ENCODE peak calls at places on chromosomes 5 and 9, in eight cellular contexts. M is CD4-positive, CD25-positive, alpha-beta regulatory T cell; A is A549; V is lower lobe of right lung; I is uterus; N is heart left ventricle; T is mammary epithelial cell; L is ovary. X is an unnamed sample.
A peak's percentile ranks its signal among the peaks of the same experiment; 100 is the strongest.

GRCh38 chr9:95012035-95012708 is 285.7 kb downstream of the AOPEP start:
- DNase-seq in A (no peak), L (no peak), V (no peak), T (no peak), M (no peak), I (no peak), N (no peak), X (no peak)

GRCh38 chr5:113806250-113806649 is 292.8 kb downstream of the YTHDC2 start:
- DNase-seq in N (no peak), T (peak; percentile 17), L (no peak), V (no peak), M (no peak), A (no peak), I (no peak), X (no peak)

GRCh38 chr5:24535646-24536045 is 109.1 kb downstream of the CDH10 start:
- DNase-seq in N (no peak), L (no peak), V (no peak), M (no peak), T (no peak), I (no peak), A (peak; percentile 24), X (no peak)

GRCh38 chr5:78548216-78548615 is 100.4 kb downstream of the LHFPL2 start:
- DNase-seq in I (no peak), M (no peak), A (no peak), V (no peak), L (no peak), T (no peak), N (no peak), X (no peak)

GRCh38 chr9:128550770-128551651 is 1.4 kb upstream of the SPTAN1 start:
- DNase-seq in M (no peak), T (peak; percentile 27), A (no peak), V (no peak), N (peak; percentile 63), L (peak; percentile 47), I (peak; percentile 28), X (no peak)

GRCh38 chr5:138653502-138653901 is 78.3 kb upstream of the HSPA9 start:
- DNase-seq in I (no peak), L (no peak), N (peak; percentile 46), V (no peak), T (peak; percentile 30), A (peak; percentile 51), M (no peak), X (no peak)

GRCh38 chr9:120392711-120393110 is 187.3 kb downstream of the CDK5RAP2 start:
- DNase-seq in M (no peak), T (no peak), V (no peak), A (no peak), N (no peak), I (no peak), L (no peak), X (no peak)

GRCh38 chr5:78360674-78361225 is 333 bp downstream of the SCAMP1 start:
- DNase-seq in A (no peak), N (peak; percentile 60), M (peak; percentile 80), L (peak; percentile 68), I (peak; percentile 37), V (peak; percentile 78), T (no peak), X (no peak)

GRCh38 chr9:74721696-74722660 is 165.7 kb downstream of the TRPM6 start:
- DNase-seq in M (no peak), L (no peak), T (no peak), A (no peak), N (no peak), V (no peak), I (no peak), X (no peak)

GRCh38 chr5:37787742-37788141 is 52.1 kb downstream of the GDNF start:
- DNase-seq in T (no peak), N (no peak), M (no peak), V (no peak), L (no peak), I (no peak), A (no peak), X (no peak)

GRCh38 chr5:17796757-17797398 is 162.6 kb downstream of the TAF11L14 start:
- DNase-seq in I (no peak), N (no peak), L (no peak), T (peak; percentile 52), A (peak; percentile 62), V (no peak), M (no peak), X (no peak)

GRCh38 chr5:143114481-143114880 is 289.0 kb downstream of the NR3C1 start:
- DNase-seq in I (no peak), M (no peak), V (no peak), A (no peak), T (peak; percentile 54), L (no peak), N (no peak), X (no peak)

GRCh38 chr5:143113461-143113860 is 290.0 kb downstream of the NR3C1 start:
- DNase-seq in I (no peak), M (no peak), L (no peak), N (no peak), T (no peak), V (no peak), A (no peak), X (no peak)

GRCh38 chr5:143116817-143117216 is 286.7 kb downstream of the NR3C1 start:
- DNase-seq in V (no peak), A (no peak), T (no peak), M (no peak), N (no peak), L (no peak), I (no peak), X (no peak)

GRCh38 chr5:143117821-143118220 is 285.7 kb downstream of the NR3C1 start:
- DNase-seq in M (no peak), A (no peak), T (no peak), I (no peak), V (no peak), L (no peak), N (no peak), X (no peak)

GRCh38 chr5:143115381-143115780 is 288.1 kb downstream of the NR3C1 start:
- DNase-seq in A (no peak), V (no peak), M (no peak), L (no peak), I (no peak), N (no peak), T (no peak), X (no peak)
- H3K4me1 ChIP-seq in A (peaks cover 7% of the 10 kb centered on the region), V (peaks cover 16% of the 10 kb centered on the region), M (no peaks in the 10 kb centered on the region), L (no peaks in the 10 kb centered on the region), I (no peaks in the 10 kb centered on the region), N (peaks cover 29% of the 10 kb centered on the region), T (peaks cover 10% of the 10 kb centered on the region), X (peaks cover 20% of the 10 kb centered on the region)

GRCh38 chr9:129840024-129840423 is 4.8 kb downstream of the USP20 start:
- DNase-seq in M (no peak), A (no peak), I (no peak), L (no peak), V (no peak), N (no peak), T (no peak), X (no peak)
- H3K4me1 ChIP-seq in M (peaks cover 63% of the 10 kb centered on the region), A (peaks cover 4% of the 10 kb centered on the region), I (peaks cover 14% of the 10 kb centered on the region), L (peaks cover 5% of the 10 kb centered on the region), V (peaks cover 25% of the 10 kb centered on the region), N (peaks cover 10% of the 10 kb centered on the region), T (peaks cover 7% of the 10 kb centered on the region), X (peaks cover 43% of the 10 kb centered on the region)

DNA sequence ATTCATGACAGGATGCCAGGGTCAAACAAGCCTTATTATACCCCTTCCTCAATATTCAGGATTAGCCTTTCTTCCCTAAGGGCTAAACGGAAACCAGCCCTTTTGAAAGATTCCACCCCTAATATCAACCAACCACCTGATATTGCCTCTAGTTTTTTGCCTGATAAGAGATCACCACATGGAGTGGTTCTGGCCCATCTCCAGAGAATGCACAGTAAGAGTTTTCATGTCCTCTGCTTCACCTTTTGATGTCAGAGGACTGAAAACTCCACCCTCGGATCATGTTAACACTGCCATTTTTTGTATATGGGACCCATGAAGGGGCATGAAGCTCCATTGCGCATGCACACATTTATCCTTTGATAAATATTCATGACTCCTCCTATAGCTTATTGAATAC is 5.8 kb upstream of the LNPEP start:
- DNase-seq in I (no peak), M (no peak), L (no peak), N (no peak), A (no peak), V (no peak), T (no peak), X (no peak)
- H3K4me1 ChIP-seq in I (no peaks in the 10 kb centered on the region), M (peaks cover 43% of the 10 kb centered on the region), L (no peaks in the 10 kb centered on the region), N (peaks cover 20% of the 10 kb centered on the region), A (peaks cover 10% of the 10 kb centered on the region), V (peaks cover 26% of the 10 kb centered on the region), T (peaks cover 18% of the 10 kb centered on the region), X (peaks cover 24% of the 10 kb centered on the region)

GRCh38 chr5:149962601-149963300 is 2.2 kb downstream of the SLC26A2 start:
- DNase-seq in I (no peak), M (no peak), V (no peak), N (no peak), L (no peak), A (no peak), T (no peak), X (no peak)
- H3K4me1 ChIP-seq in I (no peaks in the 10 kb centered on the region), M (peaks cover 20% of the 10 kb centered on the region), V (peaks cover 24% of the 10 kb centered on the region), N (peaks cover 10% of the 10 kb centered on the region), L (peaks cover 7% of the 10 kb centered on the region), A (peaks cover 35% of the 10 kb centered on the region), T (peaks cover 23% of the 10 kb centered on the region), X (peaks cover 6% of the 10 kb centered on the region)

GRCh38 chr9:137298983-137299521 is 3.0 kb downstream of the NRARP start:
- DNase-seq in V (no peak), I (no peak), A (no peak), N (no peak), L (no peak), T (no peak), M (no peak), X (no peak)

GRCh38 chr9:137297060-137297664 is 4.9 kb downstream of the NRARP start:
- DNase-seq in A (no peak), N (no peak), T (no peak), I (no peak), M (no peak), L (no peak), V (no peak), X (no peak)

GRCh38 chr9:137297966-137298365 is 4.1 kb downstream of the NRARP start:
- DNase-seq in N (no peak), A (no peak), M (no peak), I (no peak), V (no peak), L (no peak), T (no peak), X (no peak)

GRCh38 chr9:137299938-137300337 is 2.1 kb downstream of the NRARP start:
- DNase-seq in T (no peak), V (no peak), N (peak; percentile 45), A (no peak), L (no peak), I (no peak), M (no peak), X (no peak)

GRCh38 chr9:137298401-137298982 is 3.6 kb downstream of the NRARP start:
- DNase-seq in M (no peak), A (no peak), N (peak; percentile 62), L (peak; percentile 38), I (no peak), V (no peak), T (no peak), X (no peak)
- H3K4me1 ChIP-seq in M (peaks cover 28% of the 10 kb centered on the region), A (peaks cover 30% of the 10 kb centered on the region), N (peaks cover 33% of the 10 kb centered on the region), L (peaks cover 9% of the 10 kb centered on the region), I (peaks cover 26% of the 10 kb centered on the region), V (peaks cover 48% of the 10 kb centered on the region), T (peaks cover 39% of the 10 kb centered on the region), X (peaks cover 17% of the 10 kb centered on the region)

X was measured in thoracic aorta.